ENCODE peak calls at places on chromosomes 16 and 17, in five cellular contexts. One of them, this sample, is unnamed.

GRCh38 chr17:50963139-50963538 is 97.0 kb upstream of the TOB1 start:
- DNase-seq in ELR: no peak
- DNase-seq in CD4-positive, CD25-positive, alpha-beta regulatory T cell: no peak
- DNase-seq in stimulated activated CD8-positive, alpha-beta memory T cell treated with anti-CD3 and anti-CD28 coated beads, Interleukin-12 subunit alpha, Interleukin-12 subunit beta, amount 100 ng/mL, for 4 hours: no peak
- DNase-seq in activated T-cell treated with anti-CD3 and anti-CD28 coated beads for 24 hours: no peak
- DNase-seq in this sample: no peak

GRCh38 chr16:56560447-56560846 is 4.4 kb upstream of the MT4 start:
- DNase-seq in CD4-positive, CD25-positive, alpha-beta regulatory T cell: no peak
- DNase-seq in stimulated activated CD8-positive, alpha-beta memory T cell treated with anti-CD3 and anti-CD28 coated beads, Interleukin-12 subunit alpha, Interleukin-12 subunit beta, amount 100 ng/mL, for 4 hours: no peak
- DNase-seq in ELR: no peak
- DNase-seq in activated T-cell treated with anti-CD3 and anti-CD28 coated beads for 24 hours: no peak
- DNase-seq in this sample: no peak

GRCh38 chr16:69318911-69319289 is 7.8 kb downstream of the VPS4A start:
- DNase-seq in activated T-cell treated with anti-CD3 and anti-CD28 coated beads for 24 hours: no peak
- DNase-seq in ELR: no peak
- DNase-seq in CD4-positive, CD25-positive, alpha-beta regulatory T cell: no peak
- DNase-seq in stimulated activated CD8-positive, alpha-beta memory T cell treated with anti-CD3 and anti-CD28 coated beads, Interleukin-12 subunit alpha, Interleukin-12 subunit beta, amount 100 ng/mL, for 4 hours: no peak
- DNase-seq in this sample: no peak

GRCh38 chr17:74213897-74214386 is 571 bp downstream of the TTYH2 start:
- DNase-seq in CD4-positive, CD25-positive, alpha-beta regulatory T cell: no peak
- DNase-seq in stimulated activated CD8-positive, alpha-beta memory T cell treated with anti-CD3 and anti-CD28 coated beads, Interleukin-12 subunit alpha, Interleukin-12 subunit beta, amount 100 ng/mL, for 4 hours: no peak
- DNase-seq in activated T-cell treated with anti-CD3 and anti-CD28 coated beads for 24 hours: no peak
- DNase-seq in ELR: no peak
- DNase-seq in this sample: no peak

GRCh38 chr17:76881408-76881807 is 13.2 kb downstream of the MGAT5B start:
- DNase-seq in stimulated activated CD8-positive, alpha-beta memory T cell treated with anti-CD3 and anti-CD28 coated beads, Interleukin-12 subunit alpha, Interleukin-12 subunit beta, amount 100 ng/mL, for 4 hours: no peak
- DNase-seq in activated T-cell treated with anti-CD3 and anti-CD28 coated beads for 24 hours: no peak
- DNase-seq in CD4-positive, CD25-positive, alpha-beta regulatory T cell: no peak
- DNase-seq in ELR: no peak
- DNase-seq in this sample: no peak

GRCh38 chr17:14019186-14019956 is 49.9 kb upstream of the COX10 start:
- DNase-seq in activated T-cell treated with anti-CD3 and anti-CD28 coated beads for 24 hours: peak; percentile 12
- DNase-seq in CD4-positive, CD25-positive, alpha-beta regulatory T cell: no peak
- DNase-seq in ELR: peak; percentile 36
- DNase-seq in stimulated activated CD8-positive, alpha-beta memory T cell treated with anti-CD3 and anti-CD28 coated beads, Interleukin-12 subunit alpha, Interleukin-12 subunit beta, amount 100 ng/mL, for 4 hours: no peak
- DNase-seq in this sample: no peak

GRCh38 chr17:74241434-74241833 is 28.1 kb downstream of the TTYH2 start:
- DNase-seq in stimulated activated CD8-positive, alpha-beta memory T cell treated with anti-CD3 and anti-CD28 coated beads, Interleukin-12 subunit alpha, Interleukin-12 subunit beta, amount 100 ng/mL, for 4 hours: no peak
- DNase-seq in CD4-positive, CD25-positive, alpha-beta regulatory T cell: no peak
- DNase-seq in activated T-cell treated with anti-CD3 and anti-CD28 coated beads for 24 hours: no peak
- DNase-seq in ELR: no peak
- DNase-seq in this sample: no peak

GRCh38 chr17:70820276-70820675 is 650.9 kb downstream of the KCNJ2 start:
- DNase-seq in stimulated activated CD8-positive, alpha-beta memory T cell treated with anti-CD3 and anti-CD28 coated beads, Interleukin-12 subunit alpha, Interleukin-12 subunit beta, amount 100 ng/mL, for 4 hours: no peak
- DNase-seq in ELR: peak; percentile 80
- DNase-seq in CD4-positive, CD25-positive, alpha-beta regulatory T cell: no peak
- DNase-seq in activated T-cell treated with anti-CD3 and anti-CD28 coated beads for 24 hours: no peak
- DNase-seq in this sample: no peak

GRCh38 chr17:17885029-17885351 is 48.2 kb upstream of the SREBF1 start:
- DNase-seq in stimulated activated CD8-positive, alpha-beta memory T cell treated with anti-CD3 and anti-CD28 coated beads, Interleukin-12 subunit alpha, Interleukin-12 subunit beta, amount 100 ng/mL, for 4 hours: no peak
- DNase-seq in activated T-cell treated with anti-CD3 and anti-CD28 coated beads for 24 hours: no peak
- DNase-seq in CD4-positive, CD25-positive, alpha-beta regulatory T cell: no peak
- DNase-seq in ELR: no peak
- DNase-seq in this sample: no peak

GRCh38 chr17:48954300-48954755 is 9.7 kb upstream of the SNF8 start:
- DNase-seq in activated T-cell treated with anti-CD3 and anti-CD28 coated beads for 24 hours: no peak
- DNase-seq in ELR: peak; percentile 79
- DNase-seq in CD4-positive, CD25-positive, alpha-beta regulatory T cell: no peak
- DNase-seq in stimulated activated CD8-positive, alpha-beta memory T cell treated with anti-CD3 and anti-CD28 coated beads, Interleukin-12 subunit alpha, Interleukin-12 subunit beta, amount 100 ng/mL, for 4 hours: no peak
- DNase-seq in this sample: no peak

GRCh38 chr17:76710863-76711611 is at the start of gene MXRA7:
- DNase-seq in activated T-cell treated with anti-CD3 and anti-CD28 coated beads for 24 hours: no peak
- DNase-seq in stimulated activated CD8-positive, alpha-beta memory T cell treated with anti-CD3 and anti-CD28 coated beads, Interleukin-12 subunit alpha, Interleukin-12 subunit beta, amount 100 ng/mL, for 4 hours: peak; percentile 56
- DNase-seq in CD4-positive, CD25-positive, alpha-beta regulatory T cell: peak; percentile 58
- DNase-seq in ELR: peak; percentile 87
- DNase-seq in this sample: no peak

GRCh38 chr17:42279776-42280630 is 3.8 kb upstream of the STAT5B start:
- DNase-seq in ELR: no peak
- DNase-seq in stimulated activated CD8-positive, alpha-beta memory T cell treated with anti-CD3 and anti-CD28 coated beads, Interleukin-12 subunit alpha, Interleukin-12 subunit beta, amount 100 ng/mL, for 4 hours: no peak
- DNase-seq in activated T-cell treated with anti-CD3 and anti-CD28 coated beads for 24 hours: no peak
- DNase-seq in CD4-positive, CD25-positive, alpha-beta regulatory T cell: no peak
- DNase-seq in this sample: no peak

GRCh38 chr17:68356949-68357455 is 65.7 kb downstream of the ARSG start:
- DNase-seq in stimulated activated CD8-positive, alpha-beta memory T cell treated with anti-CD3 and anti-CD28 coated beads, Interleukin-12 subunit alpha, Interleukin-12 subunit beta, amount 100 ng/mL, for 4 hours: no peak
- DNase-seq in activated T-cell treated with anti-CD3 and anti-CD28 coated beads for 24 hours: no peak
- DNase-seq in CD4-positive, CD25-positive, alpha-beta regulatory T cell: no peak
- DNase-seq in ELR: no peak
- DNase-seq in this sample: no peak

GRCh38 chr17:67477687-67478086 is 100.6 kb downstream of the PITPNC1 start:
- DNase-seq in stimulated activated CD8-positive, alpha-beta memory T cell treated with anti-CD3 and anti-CD28 coated beads, Interleukin-12 subunit alpha, Interleukin-12 subunit beta, amount 100 ng/mL, for 4 hours: peak; percentile 29
- DNase-seq in activated T-cell treated with anti-CD3 and anti-CD28 coated beads for 24 hours: peak; percentile 42
- DNase-seq in CD4-positive, CD25-positive, alpha-beta regulatory T cell: no peak
- DNase-seq in ELR: peak; percentile 93
- DNase-seq in this sample: no peak

GRCh38 chr16:70661918-70662641 is 15.7 kb downstream of the IL34 start:
- DNase-seq in CD4-positive, CD25-positive, alpha-beta regulatory T cell: no peak
- DNase-seq in stimulated activated CD8-positive, alpha-beta memory T cell treated with anti-CD3 and anti-CD28 coated beads, Interleukin-12 subunit alpha, Interleukin-12 subunit beta, amount 100 ng/mL, for 4 hours: no peak
- DNase-seq in ELR: no peak
- DNase-seq in activated T-cell treated with anti-CD3 and anti-CD28 coated beads for 24 hours: no peak
- DNase-seq in this sample: no peak

GRCh38 chr16:66619036-66619435 is 14.5 kb downstream of the CMTM3 start:
- DNase-seq in CD4-positive, CD25-positive, alpha-beta regulatory T cell: no peak
- DNase-seq in ELR: no peak
- DNase-seq in stimulated activated CD8-positive, alpha-beta memory T cell treated with anti-CD3 and anti-CD28 coated beads, Interleukin-12 subunit alpha, Interleukin-12 subunit beta, amount 100 ng/mL, for 4 hours: no peak
- DNase-seq in activated T-cell treated with anti-CD3 and anti-CD28 coated beads for 24 hours: no peak
- DNase-seq in this sample: no peak

GRCh38 chr17:44916781-44917241 is 1.5 kb upstream of the GFAP start:
- DNase-seq in activated T-cell treated with anti-CD3 and anti-CD28 coated beads for 24 hours: no peak
- DNase-seq in ELR: no peak
- DNase-seq in CD4-positive, CD25-positive, alpha-beta regulatory T cell: no peak
- DNase-seq in stimulated activated CD8-positive, alpha-beta memory T cell treated with anti-CD3 and anti-CD28 coated beads, Interleukin-12 subunit alpha, Interleukin-12 subunit beta, amount 100 ng/mL, for 4 hours: no peak
- DNase-seq in this sample: no peak

GRCh38 chr17:53135969-53136368 is 686.8 kb upstream of the KIF2B start:
- DNase-seq in CD4-positive, CD25-positive, alpha-beta regulatory T cell: no peak
- DNase-seq in activated T-cell treated with anti-CD3 and anti-CD28 coated beads for 24 hours: no peak
- DNase-seq in ELR: peak; percentile 10
- DNase-seq in stimulated activated CD8-positive, alpha-beta memory T cell treated with anti-CD3 and anti-CD28 coated beads, Interleukin-12 subunit alpha, Interleukin-12 subunit beta, amount 100 ng/mL, for 4 hours: no peak
- DNase-seq in this sample: no peak

GRCh38 chr16:67995423-67995822 is 3.9 kb downstream of the DPEP2 start:
- DNase-seq in CD4-positive, CD25-positive, alpha-beta regulatory T cell: no peak
- DNase-seq in activated T-cell treated with anti-CD3 and anti-CD28 coated beads for 24 hours: no peak
- DNase-seq in stimulated activated CD8-positive, alpha-beta memory T cell treated with anti-CD3 and anti-CD28 coated beads, Interleukin-12 subunit alpha, Interleukin-12 subunit beta, amount 100 ng/mL, for 4 hours: no peak
- DNase-seq in ELR: peak; percentile 55
- DNase-seq in this sample: no peak

GRCh38 chr17:64077409-64077808 is 52.5 kb downstream of the ERN1 start:
- DNase-seq in activated T-cell treated with anti-CD3 and anti-CD28 coated beads for 24 hours: no peak
- DNase-seq in CD4-positive, CD25-positive, alpha-beta regulatory T cell: no peak
- DNase-seq in stimulated activated CD8-positive, alpha-beta memory T cell treated with anti-CD3 and anti-CD28 coated beads, Interleukin-12 subunit alpha, Interleukin-12 subunit beta, amount 100 ng/mL, for 4 hours: no peak
- DNase-seq in ELR: no peak
- DNase-seq in this sample: no peak

This sample was measured in SK-N-MC.